ENCODE peak calls at places on chromosome 1, in five cellular contexts. One of them, this sample, is unnamed.

GRCh38 chr1:153752561-153753195 is 22.5 kb upstream of the SLC27A3 start:
- DNase-seq in adrenal gland: peak
- DNase-seq in Panc1: no peak
- DNase-seq in cardiac muscle cell: no peak
- DNase-seq in neural progenitor cell: no peak
- DNase-seq in this sample: no peak

GRCh38 chr1:158204458-158204827 is 23.7 kb downstream of the CD1D start:
- DNase-seq in Panc1: no peak
- DNase-seq in cardiac muscle cell: no peak
- DNase-seq in adrenal gland: no peak
- DNase-seq in neural progenitor cell: no peak
- DNase-seq in this sample: no peak

GRCh38 chr1:4056422-4056821 is 156.3 kb upstream of the C1orf174 start:
- DNase-seq in Panc1: no peak
- DNase-seq in neural progenitor cell: no peak
- DNase-seq in cardiac muscle cell: no peak
- DNase-seq in adrenal gland: no peak
- DNase-seq in this sample: no peak

GRCh38 chr1:221840511-221841243 is 98.8 kb upstream of the DUSP10 start:
- DNase-seq in neural progenitor cell: no peak
- DNase-seq in adrenal gland: no peak
- DNase-seq in Panc1: no peak
- DNase-seq in cardiac muscle cell: no peak
- DNase-seq in this sample: no peak

GRCh38 chr1:17742590-17742989 is 12.5 kb upstream of the ACTL8 start:
- DNase-seq in neural progenitor cell: no peak
- DNase-seq in cardiac muscle cell: no peak
- DNase-seq in adrenal gland: no peak
- DNase-seq in Panc1: no peak
- DNase-seq in this sample: no peak

GRCh38 chr1:44660176-44660575 is 14.1 kb downstream of the TMEM53 start:
- DNase-seq in neural progenitor cell: no peak
- DNase-seq in Panc1: no peak
- DNase-seq in adrenal gland: no peak
- DNase-seq in cardiac muscle cell: no peak
- DNase-seq in this sample: no peak

GRCh38 chr1:31503581-31503980 is 72.7 kb upstream of the TINAGL1 start:
- DNase-seq in neural progenitor cell: peak
- DNase-seq in Panc1: no peak
- DNase-seq in adrenal gland: no peak
- DNase-seq in cardiac muscle cell: no peak
- DNase-seq in this sample: no peak

GRCh38 chr1:16978589-16979474 is 1.6 kb downstream of the MFAP2 start:
- DNase-seq in neural progenitor cell: peak
- DNase-seq in Panc1: no peak
- DNase-seq in cardiac muscle cell: no peak
- DNase-seq in adrenal gland: peak
- DNase-seq in this sample: peak

GRCh38 chr1:209086486-209087192 is 496.9 kb upstream of the CAMK1G start:
- DNase-seq in Panc1: no peak
- DNase-seq in adrenal gland: no peak
- DNase-seq in neural progenitor cell: no peak
- DNase-seq in cardiac muscle cell: no peak
- DNase-seq in this sample: no peak
- H3K27ac ChIP-seq in Panc1: no peak
- H3K27ac ChIP-seq in adrenal gland: no peak
- H3K27ac ChIP-seq in neural progenitor cell: no peak
- H3K27ac ChIP-seq in cardiac muscle cell: no peak
- H3K27ac ChIP-seq in this sample: no peak

GRCh38 chr1:48472747-48473146 is 743 bp upstream of the SPATA6 start:
- DNase-seq in cardiac muscle cell: no peak
- DNase-seq in neural progenitor cell: no peak
- DNase-seq in adrenal gland: no peak
- DNase-seq in Panc1: no peak
- DNase-seq in this sample: no peak
- H3K4me3 ChIP-seq in cardiac muscle cell: peak
- H3K4me3 ChIP-seq in neural progenitor cell: peak
- H3K4me3 ChIP-seq in adrenal gland: peak
- H3K4me3 ChIP-seq in Panc1: peak
- H3K4me3 ChIP-seq in this sample: peak

GRCh38 chr1:202561726-202562442 is 148.4 kb downstream of the SYT2 start:
- DNase-seq in Panc1: no peak
- DNase-seq in neural progenitor cell: no peak
- DNase-seq in adrenal gland: no peak
- DNase-seq in cardiac muscle cell: no peak
- DNase-seq in this sample: no peak
- TF ChIP-seq CTCF in Panc1: peak
- TF ChIP-seq CTCF in neural progenitor cell: peak
- TF ChIP-seq CTCF in adrenal gland: peak
- TF ChIP-seq CTCF in cardiac muscle cell: peak
- TF ChIP-seq CTCF in this sample: peak

GRCh38 chr1:24166988-24167387 is 20.1 kb downstream of the IFNLR1 start:
- DNase-seq in cardiac muscle cell: no peak
- DNase-seq in adrenal gland: no peak
- DNase-seq in Panc1: no peak
- DNase-seq in neural progenitor cell: no peak
- DNase-seq in this sample: no peak

GRCh38 chr1:24168246-24168645 is 18.8 kb downstream of the IFNLR1 start:
- DNase-seq in neural progenitor cell: no peak
- DNase-seq in adrenal gland: no peak
- DNase-seq in cardiac muscle cell: no peak
- DNase-seq in Panc1: no peak
- DNase-seq in this sample: no peak

GRCh38 chr1:24165500-24165899 is 21.6 kb downstream of the IFNLR1 start:
- DNase-seq in cardiac muscle cell: no peak
- DNase-seq in Panc1: no peak
- DNase-seq in neural progenitor cell: no peak
- DNase-seq in adrenal gland: no peak
- DNase-seq in this sample: no peak

GRCh38 chr1:24161270-24161669 is 18.3 kb upstream of the IL22RA1 start:
- DNase-seq in adrenal gland: no peak
- DNase-seq in cardiac muscle cell: no peak
- DNase-seq in neural progenitor cell: no peak
- DNase-seq in Panc1: no peak
- DNase-seq in this sample: no peak

DNA sequence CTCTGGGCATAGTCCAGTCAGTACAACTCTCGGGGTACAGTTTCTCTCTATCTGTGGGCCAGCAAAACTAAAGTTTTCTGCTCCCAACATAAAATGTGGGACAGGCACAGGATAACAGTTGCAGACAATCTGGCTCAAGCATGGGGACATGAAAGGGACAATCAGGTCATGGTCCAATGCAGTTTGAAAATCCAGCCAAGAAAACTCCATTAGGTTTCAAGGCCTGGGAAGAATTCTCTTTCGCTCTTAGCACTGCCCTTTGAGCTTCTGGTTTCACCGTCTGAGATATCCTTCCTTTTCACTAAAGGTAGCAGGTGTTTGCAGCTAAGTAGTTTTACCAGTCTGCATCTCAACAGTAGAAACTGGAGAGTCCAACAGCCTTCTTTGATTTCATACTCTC is 21.1 kb upstream of the IL22RA1 start:
- DNase-seq in cardiac muscle cell: no peak
- DNase-seq in neural progenitor cell: no peak
- DNase-seq in Panc1: no peak
- DNase-seq in adrenal gland: no peak
- DNase-seq in this sample: no peak
- H3K27ac ChIP-seq in cardiac muscle cell: no peak
- H3K27ac ChIP-seq in neural progenitor cell: no peak
- H3K27ac ChIP-seq in Panc1: no peak
- H3K27ac ChIP-seq in adrenal gland: no peak
- H3K27ac ChIP-seq in this sample: no peak

GRCh38 chr1:213982814-213983588 is 4.8 kb upstream of the PROX1 start:
- DNase-seq in cardiac muscle cell: peak
- DNase-seq in Panc1: no peak
- DNase-seq in adrenal gland: peak
- DNase-seq in neural progenitor cell: peak
- DNase-seq in this sample: no peak
- H3K4me3 ChIP-seq in cardiac muscle cell: peak
- H3K4me3 ChIP-seq in Panc1: no peak
- H3K4me3 ChIP-seq in adrenal gland: peak
- H3K4me3 ChIP-seq in neural progenitor cell: peak
- H3K4me3 ChIP-seq in this sample: no peak

DNA sequence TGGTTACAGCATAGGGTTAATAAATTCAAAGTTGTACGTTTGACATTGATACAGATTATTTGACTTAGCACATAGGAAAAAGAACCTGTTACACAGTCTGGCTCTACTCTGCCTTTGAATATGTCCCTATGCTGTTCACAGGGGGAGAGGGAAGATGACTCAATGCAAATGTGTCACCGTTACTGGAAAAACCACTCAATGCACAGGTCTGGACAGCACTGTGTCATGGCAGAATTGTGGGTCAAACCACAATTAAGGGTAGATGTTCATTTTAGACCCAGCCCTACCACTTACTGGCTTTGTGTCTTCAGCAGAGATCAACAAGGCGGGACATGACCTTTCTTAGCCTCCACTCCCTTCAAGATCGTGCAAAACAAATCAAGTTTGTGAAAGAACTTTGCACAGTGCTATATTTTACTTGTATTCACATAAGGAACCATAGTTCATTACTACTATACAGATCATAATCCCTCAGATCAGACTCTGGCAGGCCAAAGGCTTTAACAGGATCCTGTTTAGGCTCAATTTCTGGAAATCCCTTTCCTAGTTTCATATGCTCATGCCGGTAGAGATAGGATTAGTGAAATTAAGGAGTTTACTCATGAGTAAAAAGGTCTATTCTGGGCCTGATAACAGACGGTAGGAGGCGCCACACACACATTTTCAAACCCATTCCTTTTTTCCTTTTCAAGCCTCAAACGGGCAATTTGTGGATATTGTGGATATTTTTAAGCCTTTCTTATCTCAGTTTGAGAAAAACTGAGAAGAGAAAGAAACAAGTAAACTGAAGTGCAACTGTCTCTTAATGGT is 22.0 kb downstream of the EIF2D start:
- DNase-seq in neural progenitor cell: peak
- DNase-seq in Panc1: no peak
- DNase-seq in cardiac muscle cell: no peak
- DNase-seq in adrenal gland: peak
- DNase-seq in this sample: no peak
- TF ChIP-seq CTCF in neural progenitor cell: peak
- TF ChIP-seq CTCF in Panc1: peak
- TF ChIP-seq CTCF in cardiac muscle cell: peak
- TF ChIP-seq CTCF in adrenal gland: no peak
- TF ChIP-seq CTCF in this sample: peak